ENCODE peak calls at places on chromosome 9, in six cellular contexts. V is lung, Z is left ventricle myocardium inferior, R is astrocyte of the spinal cord, G is right cardiac atrium, M is hepatocyte. X is an unnamed sample.

GRCh38 chr9:95073042-95073607 is 244.4 kb downstream of the FANCC start:
- DNase-seq in M (no peak), V (no peak), Z (no peak), G (no peak), R (no peak), X (no peak)

GRCh38 chr9:104110509-104110908 is 16.4 kb downstream of the SMC2 start:
- DNase-seq in M (no peak), R (no peak), V (no peak), G (no peak), Z (no peak), X (no peak)

GRCh38 chr9:78280982-78281668 is 15.8 kb upstream of the PSAT1 start:
- DNase-seq in V (peak; percentile 64), M (peak; percentile 71), Z (peak; percentile 83), R (peak; percentile 89), G (peak; percentile 95), X (peak; percentile 93)

GRCh38 chr9:87158779-87159178 is 211.5 kb upstream of the GAS1 start:
- DNase-seq in V (no peak), G (no peak), Z (no peak), R (no peak), M (no peak), X (no peak)

GRCh38 chr9:71812385-71812784 is 44.1 kb upstream of the CEMIP2 start:
- DNase-seq in R (peak; percentile 11), Z (peak; percentile 51), G (peak; percentile 62), M (no peak), V (no peak), X (no peak)

GRCh38 chr9:101791938-101792337 is 53.5 kb upstream of the GRIN3A start:
- DNase-seq in M (peak; percentile 68), V (no peak), Z (no peak), R (peak; percentile 1), G (no peak), X (peak; percentile 20)

GRCh38 chr9:70410368-70410767 is 4.1 kb downstream of the KLF9 start:
- DNase-seq in M (no peak), R (peak; percentile 61), G (no peak), V (no peak), Z (no peak), X (no peak)

GRCh38 chr9:99873943-99874584 is 32.4 kb upstream of the STX17 start:
- DNase-seq in V (no peak), G (no peak), R (peak; percentile 7), M (no peak), Z (no peak), X (no peak)

GRCh38 chr9:77945798-77946197 is 85.8 kb downstream of the GNAQ start:
- DNase-seq in M (no peak), V (no peak), R (peak; percentile 40), G (no peak), Z (no peak), X (no peak)

GRCh38 chr9:4923580-4924544 is 61.2 kb upstream of the JAK2 start:
- DNase-seq in V (no peak), M (peak; percentile 10), R (peak; percentile 44), G (no peak), Z (no peak), X (no peak)

GRCh38 chr9:71001780-71002386 is 119.5 kb downstream of the TRPM3 start:
- DNase-seq in Z (no peak), V (peak; percentile 32), G (no peak), M (peak; percentile 56), R (peak; percentile 25), X (peak; percentile 43)

GRCh38 chr9:32703635-32704034 is 68.2 kb upstream of the TAF1L start:
- DNase-seq in V (no peak), G (no peak), Z (no peak), R (no peak), M (no peak), X (no peak)

GRCh38 chr9:72315510-72316287 is 49.3 kb downstream of the ZFAND5 start:
- DNase-seq in Z (no peak), G (peak; percentile 48), R (peak; percentile 94), M (peak; percentile 45), V (peak; percentile 67), X (peak; percentile 60)

GRCh38 chr9:121790841-121791240 is 139.4 kb downstream of the DAB2IP start:
- DNase-seq in R (no peak), V (no peak), M (no peak), G (no peak), Z (no peak), X (no peak)

GRCh38 chr9:87443461-87443860 is 54.2 kb upstream of the DAPK1 start:
- DNase-seq in V (no peak), Z (no peak), R (no peak), M (no peak), G (no peak), X (no peak)

GRCh38 chr9:133635903-133636531 is at the start of gene DBH:
- DNase-seq in Z (no peak), G (no peak), R (no peak), V (no peak), M (no peak), X (no peak)

GRCh38 chr9:131874447-131874846 is 134.6 kb upstream of the RAPGEF1 start:
- DNase-seq in Z (no peak), V (no peak), M (no peak), R (no peak), G (no peak), X (no peak)

GRCh38 chr9:134645607-134646365 is 4.2 kb downstream of the COL5A1 start:
- DNase-seq in M (no peak), Z (no peak), V (no peak), R (no peak), G (no peak), X (no peak)

GRCh38 chr9:134647359-134648115 is 5.9 kb downstream of the COL5A1 start:
- DNase-seq in V (no peak), R (no peak), Z (no peak), G (peak; percentile 52), M (no peak), X (no peak)

GRCh38 chr9:134643306-134643705 is 1.7 kb downstream of the COL5A1 start:
- DNase-seq in G (peak; percentile 72), Z (no peak), R (peak; percentile 37), M (no peak), V (no peak), X (no peak)

GRCh38 chr9:134642385-134643181 is 980 bp downstream of the COL5A1 start:
- DNase-seq in V (peak; percentile 55), R (peak; percentile 80), Z (peak; percentile 68), M (peak; percentile 68), G (peak; percentile 86), X (peak; percentile 26)

DNA sequence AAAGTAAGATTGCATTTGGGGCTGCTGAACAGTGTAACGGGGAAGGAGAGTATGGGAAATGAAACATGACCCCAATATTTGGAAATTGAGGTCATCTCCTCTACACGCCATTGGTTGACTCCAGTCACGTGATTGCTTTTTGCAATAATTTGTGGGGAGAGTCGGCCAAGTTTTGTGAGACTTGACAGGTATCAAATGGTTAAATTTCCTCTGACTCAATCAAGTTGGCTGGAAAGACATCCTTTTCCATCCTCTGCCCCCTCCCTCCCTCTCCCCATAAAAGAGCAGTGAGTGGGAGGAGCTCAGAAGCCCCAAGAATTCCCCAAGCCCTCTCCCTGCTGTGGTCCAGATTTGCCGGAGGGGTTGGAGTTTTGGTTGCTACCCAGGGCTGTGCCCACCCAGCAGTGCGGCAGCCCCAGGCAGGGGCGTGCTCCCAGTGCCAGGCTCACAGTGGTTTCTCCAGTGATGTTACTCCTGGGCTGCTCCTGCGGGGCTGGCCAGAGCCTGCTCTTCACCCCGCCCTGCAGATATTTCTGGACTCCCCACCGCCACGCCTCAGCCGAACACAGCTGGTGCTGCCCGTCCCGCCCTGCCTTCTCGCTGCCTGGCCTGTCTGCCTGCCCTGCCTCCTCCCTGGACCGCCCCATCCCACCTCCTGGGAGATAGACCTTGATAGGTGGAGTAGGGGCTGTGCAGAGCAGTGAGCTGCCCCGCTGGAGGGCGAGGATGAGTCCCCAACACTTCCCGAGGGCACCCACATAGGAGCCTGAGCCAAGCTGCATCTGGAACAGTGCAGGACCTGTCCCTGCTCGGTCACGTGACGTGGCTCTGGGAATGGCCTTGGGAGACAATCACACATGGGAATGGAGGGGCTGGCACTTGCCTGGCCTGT is 3.4 kb downstream of the COL5A1 start:
- DNase-seq in Z (peak; percentile 74), R (peak; percentile 96), M (peak; percentile 87), V (peak; percentile 71), G (peak; percentile 92), X (peak; percentile 50)
- H3K4me3 ChIP-seq in Z (peak overlapping the region; percentile 59), R (peak overlapping the region; percentile 51), M (no peak overlapping the region), V (no peak overlapping the region), G (peak overlapping the region; percentile 26), X (no peak overlapping the region)

GRCh38 chr9:136663311-136663679 is 579 bp downstream of the EGFL7 start:
- DNase-seq in V (no peak), Z (no peak), M (no peak), R (no peak), G (no peak), X (no peak)
- H3K4me3 ChIP-seq in V (peak overlapping the region; percentile 76), Z (peak overlapping the region; percentile 81), M (no peak overlapping the region), R (no peak overlapping the region), G (peak overlapping the region; percentile 64), X (no peak overlapping the region)

DNA sequence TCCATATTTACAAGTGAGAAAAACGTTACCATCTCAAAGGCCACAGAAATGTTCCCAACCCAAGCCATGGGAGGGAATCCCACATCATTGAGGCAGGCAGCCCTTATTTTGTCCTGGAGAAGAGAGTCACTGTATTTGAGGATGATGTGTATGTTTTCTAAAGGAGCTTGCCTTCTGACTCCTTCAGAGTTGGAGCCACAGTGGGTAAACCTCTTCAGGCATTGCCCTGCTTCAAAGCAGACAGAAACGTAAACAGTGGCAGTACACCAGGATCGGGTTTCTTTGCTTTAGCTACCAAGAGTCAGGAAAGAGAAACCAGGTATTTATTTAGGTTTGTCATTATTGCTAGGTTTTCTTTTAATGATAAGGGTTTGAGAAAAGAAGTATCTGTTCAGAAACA is 45.7 kb downstream of the MUSK start:
- DNase-seq in V (no peak), M (peak; percentile 18), R (peak; percentile 42), G (no peak), Z (no peak), X (no peak)
- H3K4me3 ChIP-seq in V (no peak overlapping the region), M (no peak overlapping the region), R (no peak overlapping the region), G (no peak overlapping the region), Z (no peak overlapping the region), X (no peak overlapping the region)

GRCh38 chr9:18569941-18570630 is 96.1 kb downstream of the ADAMTSL1 start:
- DNase-seq in M (no peak), R (no peak), Z (no peak), G (no peak), V (no peak), X (no peak)

GRCh38 chr9:18564018-18564880 is 90.3 kb downstream of the ADAMTSL1 start:
- DNase-seq in M (no peak), G (no peak), Z (no peak), R (no peak), V (no peak), X (no peak)

GRCh38 chr9:18568969-18569368 is 95.0 kb downstream of the ADAMTSL1 start:
- DNase-seq in G (no peak), M (no peak), V (no peak), Z (no peak), R (no peak), X (no peak)

GRCh38 chr9:18566125-18566524 is 92.2 kb downstream of the ADAMTSL1 start:
- DNase-seq in V (no peak), G (no peak), R (peak; percentile 91), M (no peak), Z (no peak), X (no peak)
- H3K4me3 ChIP-seq in V (no peak overlapping the region), G (no peak overlapping the region), R (no peak overlapping the region), M (no peak overlapping the region), Z (no peak overlapping the region), X (no peak overlapping the region)